ENCODE peak calls at places on chromosomes 6 and 20, in seven cellular contexts. T is pancreas, X is colonic mucosa, D is psoas muscle, W is heart right ventricle, F is IMR-90, H is tibial nerve. S is an unnamed sample. For H3K36me3, the result is how much of the 10 kb centered on the place peaks cover.

GRCh38 chr6:117559299-117559698 is 43.0 kb downstream of the GOPC start:
- DNase-seq in T (no peak), X (no peak), D (no peak), W (no peak), F (no peak), H (no peak), S (no peak)

GRCh38 chr20:58139849-58140786 is 88.3 kb downstream of the ANKRD60 start:
- DNase-seq in T (no peak), X (no peak), D (no peak), W (no peak), F (no peak), H (no peak), S (no peak)

GRCh38 chr20:17430515-17430914 is 100.7 kb downstream of the BFSP1 start:
- DNase-seq in T (no peak), X (no peak), D (no peak), W (no peak), F (no peak), H (no peak), S (no peak)

GRCh38 chr6:28727559-28728211 is 196.1 kb downstream of the TRIM27 start:
- DNase-seq in T (no peak), X (no peak), D (no peak), W (no peak), F (no peak), H (no peak), S (no peak)

GRCh38 chr20:59776059-59776603 is 157.3 kb downstream of the SYCP2 start:
- DNase-seq in T (peak), X (peak), D (no peak), W (no peak), F (no peak), H (no peak), S (no peak)

GRCh38 chr6:24719125-24719931 is at the start of gene C6orf62:
- DNase-seq in T (peak), X (peak), D (peak), W (peak), F (peak), H (no peak), S (no peak)

GRCh38 chr20:44209691-44210421 is 715 bp downstream of the OSER1 start:
- DNase-seq in T (no peak), X (peak), D (no peak), W (no peak), F (peak), H (no peak), S (no peak)

GRCh38 chr6:2818593-2818992 is 23.1 kb downstream of the SERPINB1 start:
- DNase-seq in T (no peak), X (peak), D (no peak), W (no peak), F (peak), H (no peak), S (no peak)

GRCh38 chr6:125154184-125155135 is 887 bp downstream of the TPD52L1 start:
- DNase-seq in T (peak), X (peak), D (peak), W (no peak), F (no peak), H (peak), S (no peak)

GRCh38 chr6:119234457-119234856 is 115.1 kb downstream of the MAN1A1 start:
- DNase-seq in T (no peak), X (no peak), D (no peak), W (no peak), F (no peak), H (no peak), S (no peak)
- H3K36me3 ChIP-seq in T (under half), X (under half), D (under half), W (under half), F (under half), H (under half), S (under half)

GRCh38 chr6:144129469-144129868 is 20.8 kb upstream of the STX11 start:
- DNase-seq in T (no peak), X (no peak), D (no peak), W (no peak), F (no peak), H (no peak), S (no peak)

GRCh38 chr6:144134737-144135136 is 15.6 kb upstream of the STX11 start:
- DNase-seq in T (no peak), X (no peak), D (no peak), W (no peak), F (no peak), H (no peak), S (no peak)

GRCh38 chr6:144131248-144131709 is 19.0 kb upstream of the STX11 start:
- DNase-seq in T (no peak), X (no peak), D (no peak), W (no peak), F (peak), H (no peak), S (no peak)

GRCh38 chr6:144134176-144134575 is 16.1 kb upstream of the STX11 start:
- DNase-seq in T (no peak), X (no peak), D (no peak), W (no peak), F (peak), H (no peak), S (no peak)

GRCh38 chr6:144133225-144133821 is 17.0 kb upstream of the STX11 start:
- DNase-seq in T (no peak), X (no peak), D (no peak), W (no peak), F (no peak), H (no peak), S (no peak)
- H3K27ac ChIP-seq in T (no peak), X (no peak), D (no peak), W (no peak), F (no peak), H (no peak), S (no peak)

GRCh38 chr6:77450924-77451323 is 12.4 kb downstream of the HTR1B start:
- DNase-seq in T (no peak), X (no peak), D (no peak), W (no peak), F (peak), H (no peak), S (no peak)
- TF ChIP-seq CTCF in T (no peak), X (no peak), D (peak), W (no peak), F (peak), H (no peak), S (no peak)

GRCh38 chr6:45442716-45443115 is 65.0 kb upstream of the SUPT3H start:
- DNase-seq in T (no peak), X (no peak), D (no peak), W (no peak), F (no peak), H (no peak), S (no peak)
- H3K36me3 ChIP-seq in T (under half), X (under half), D (under half), W (under half), F (under half), H (under half), S (under half)

GRCh38 chr6:103875221-103875620 is 984.5 kb downstream of the HACE1 start:
- DNase-seq in T (no peak), X (no peak), D (no peak), W (no peak), F (no peak), H (no peak), S (no peak)

GRCh38 chr6:103870970-103871369 is 988.7 kb downstream of the HACE1 start:
- DNase-seq in T (no peak), X (no peak), D (no peak), W (no peak), F (no peak), H (no peak), S (no peak)

GRCh38 chr6:103872683-103873082 is 987.0 kb downstream of the HACE1 start:
- DNase-seq in T (no peak), X (no peak), D (no peak), W (no peak), F (no peak), H (no peak), S (no peak)

GRCh38 chr6:103874575-103874974 is 985.1 kb downstream of the HACE1 start:
- DNase-seq in T (no peak), X (no peak), D (no peak), W (no peak), F (no peak), H (no peak), S (no peak)

DNA sequence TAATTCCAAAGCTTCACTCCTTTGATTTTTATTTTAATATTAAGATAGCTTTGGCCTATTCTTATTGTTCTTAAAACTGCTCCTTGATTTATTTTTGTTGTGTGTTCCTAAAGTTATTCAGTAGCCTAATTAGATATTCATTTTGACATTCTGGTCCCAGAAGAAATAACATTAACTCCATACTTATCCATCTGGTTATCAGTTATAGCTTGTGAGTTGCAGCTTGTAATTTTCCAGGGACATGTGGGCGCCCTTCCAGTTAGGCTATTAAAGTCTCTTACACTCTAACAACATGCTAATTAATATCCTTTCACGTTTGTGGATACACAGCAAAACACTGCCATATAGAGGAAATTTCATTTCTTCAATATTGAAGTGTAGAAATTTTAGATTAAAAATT is 987.5 kb downstream of the HACE1 start:
- DNase-seq in T (no peak), X (no peak), D (no peak), W (no peak), F (no peak), H (no peak), S (no peak)
- H3K27ac ChIP-seq in T (no peak), X (no peak), D (no peak), W (no peak), F (no peak), H (no peak), S (no peak)